ENCODE peak calls at places on chromosomes 1 and 21, in nine cellular contexts. O is IMR-90; K is left ventricle myocardium inferior; T is A549; B is endodermal cell; F is mucosa of descending colon; V is progenitor cell of endocrine pancreas; R is left lung; W is CD4-positive, alpha-beta T cell. L is an unnamed sample.

GRCh38 chr1:159941139-159941866 is 4.1 kb downstream of the IGSF9 start:
- DNase-seq in O (no peak), K (no peak), T (no peak), B (no peak), F (no peak), V (no peak), R (no peak), W (no peak), L (no peak)

GRCh38 chr21:27246741-27247140 is 279.9 kb upstream of the ADAMTS5 start:
- DNase-seq in O (peak), K (no peak), T (no peak), B (no peak), F (no peak), V (no peak), R (no peak), W (no peak), L (no peak)

GRCh38 chr1:53198241-53198651 is 1.6 kb downstream of the CPT2 start:
- DNase-seq in O (no peak), K (no peak), T (no peak), B (no peak), F (no peak), V (no peak), R (no peak), W (no peak), L (no peak)

GRCh38 chr1:208895820-208896219 is 651.6 kb upstream of the PLXNA2 start:
- DNase-seq in O (no peak), K (no peak), T (no peak), B (no peak), F (no peak), V (no peak), R (no peak), W (no peak), L (no peak)

GRCh38 chr1:3444736-3445135 is 9.7 kb upstream of the ARHGEF16 start:
- DNase-seq in O (no peak), K (no peak), T (no peak), B (no peak), F (no peak), V (no peak), R (peak), W (no peak), L (no peak)

GRCh38 chr1:203536981-203537455 is 43.1 kb downstream of the OPTC start:
- DNase-seq in O (peak), K (no peak), T (no peak), B (peak), F (no peak), V (no peak), R (no peak), W (no peak), L (peak)

GRCh38 chr1:153259387-153259786 is at the start of gene LORICRIN:
- DNase-seq in O (no peak), K (no peak), T (no peak), B (no peak), F (no peak), V (no peak), R (no peak), W (no peak), L (no peak)

GRCh38 chr21:35239811-35240219 is 190.7 kb upstream of the RUNX1 start:
- DNase-seq in O (no peak), K (peak), T (no peak), B (no peak), F (no peak), V (no peak), R (no peak), W (no peak), L (no peak)

GRCh38 chr1:113041569-113042335 is 31.2 kb upstream of the LRIG2 start:
- DNase-seq in O (no peak), K (no peak), T (no peak), B (peak), F (no peak), V (no peak), R (no peak), W (no peak), L (no peak)

GRCh38 chr1:115112496-115113375 is 23.4 kb upstream of the TSPAN2 start:
- DNase-seq in O (no peak), K (no peak), T (no peak), B (peak), F (peak), V (peak), R (peak), W (peak), L (no peak)

GRCh38 chr1:6461538-6462411 is 4.2 kb downstream of the TNFRSF25 start:
- DNase-seq in O (no peak), K (no peak), T (no peak), B (no peak), F (no peak), V (no peak), R (no peak), W (no peak), L (no peak)

GRCh38 chr1:59879556-59879955 is 47.0 kb downstream of the CYP2J2 start:
- DNase-seq in O (peak), K (peak), T (peak), B (peak), F (peak), V (peak), R (no peak), W (peak), L (peak)

DNA sequence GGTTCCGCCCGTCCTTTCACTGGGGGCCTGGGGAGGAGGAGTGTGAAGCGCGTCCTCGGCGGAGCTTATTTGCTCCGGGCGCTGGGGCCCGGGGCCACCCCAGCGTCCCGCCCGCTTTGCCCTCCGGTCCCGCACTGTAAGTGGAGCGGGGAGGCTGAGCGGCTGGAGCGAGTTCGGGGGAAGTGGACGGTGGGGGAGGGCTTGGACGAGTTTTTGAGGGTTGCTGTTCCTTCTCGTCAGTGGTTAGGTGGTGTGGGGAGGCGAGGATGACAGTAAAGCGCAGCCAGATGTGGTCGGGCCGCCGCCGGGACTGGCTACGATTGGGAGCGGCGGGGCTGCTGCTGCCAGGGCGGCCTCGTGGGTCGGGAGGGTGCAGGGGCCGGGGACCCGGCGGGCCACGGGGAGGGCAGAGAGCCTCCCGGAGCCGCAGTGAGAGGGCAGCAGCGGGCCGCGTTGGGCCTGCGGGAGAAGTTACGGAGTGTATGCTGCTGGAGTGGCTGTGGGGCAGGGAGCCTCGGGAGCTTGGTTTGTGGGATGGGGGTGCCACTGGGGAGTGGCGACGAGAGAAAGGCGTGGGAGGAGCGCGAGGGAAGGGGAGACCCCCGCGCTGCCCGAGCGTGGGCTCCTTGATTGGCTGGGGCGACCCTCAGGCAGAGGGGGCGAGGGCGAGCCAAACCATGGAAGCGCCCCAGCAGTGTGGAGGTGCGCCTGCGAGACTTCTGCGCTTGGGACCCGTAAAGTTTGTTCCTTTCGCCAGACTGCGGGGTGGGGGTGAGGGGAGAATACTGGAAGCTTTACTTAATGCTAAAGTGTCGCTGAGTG is 2.1 kb downstream of the ADGRL2 start:
- DNase-seq in O (peak), K (peak), T (no peak), B (peak), F (peak), V (peak), R (peak), W (no peak), L (no peak)
- TF ChIP-seq CTCF in O (peak), K (peak), T (no peak), B (peak), F (no peak), V (peak), R (peak), W (no peak), L (no peak)

DNA sequence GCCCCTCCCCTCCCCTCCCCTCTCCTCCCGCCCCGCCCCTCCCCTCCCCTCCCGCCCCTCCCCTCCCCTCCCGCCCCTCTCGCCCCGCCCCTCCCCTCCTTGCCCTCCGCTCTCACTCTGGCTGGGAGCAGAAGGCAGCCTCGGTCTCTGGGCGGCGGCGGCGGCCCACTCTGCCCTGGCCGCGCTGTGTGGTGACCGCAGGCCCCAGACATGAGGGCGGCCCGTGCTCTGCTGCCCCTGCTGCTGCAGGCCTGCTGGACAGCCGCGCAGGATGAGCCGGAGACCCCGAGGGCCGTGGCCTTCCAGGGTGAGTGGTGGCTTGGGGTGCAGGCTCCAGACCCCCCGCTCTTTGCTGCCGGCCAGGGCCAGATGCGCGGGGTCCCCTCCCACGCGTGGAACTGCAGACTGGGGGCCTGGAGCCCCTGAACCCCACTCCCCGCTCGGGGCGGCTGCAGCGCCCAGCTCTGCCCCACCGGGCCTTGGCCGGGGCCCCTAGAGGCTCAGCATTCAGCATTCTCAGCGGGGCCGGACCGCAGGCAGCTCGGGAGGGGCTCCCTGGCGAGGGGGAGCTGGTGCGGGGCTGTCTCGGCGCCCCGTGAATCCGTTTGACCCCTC is at the start of gene COL6A1:
- DNase-seq in O (peak), K (peak), T (no peak), B (peak), F (peak), V (peak), R (peak), W (peak), L (no peak)
- TF ChIP-seq CTCF in O (no peak), K (no peak), T (no peak), B (no peak), F (no peak), V (peak), R (no peak), W (no peak), L (no peak)

DNA sequence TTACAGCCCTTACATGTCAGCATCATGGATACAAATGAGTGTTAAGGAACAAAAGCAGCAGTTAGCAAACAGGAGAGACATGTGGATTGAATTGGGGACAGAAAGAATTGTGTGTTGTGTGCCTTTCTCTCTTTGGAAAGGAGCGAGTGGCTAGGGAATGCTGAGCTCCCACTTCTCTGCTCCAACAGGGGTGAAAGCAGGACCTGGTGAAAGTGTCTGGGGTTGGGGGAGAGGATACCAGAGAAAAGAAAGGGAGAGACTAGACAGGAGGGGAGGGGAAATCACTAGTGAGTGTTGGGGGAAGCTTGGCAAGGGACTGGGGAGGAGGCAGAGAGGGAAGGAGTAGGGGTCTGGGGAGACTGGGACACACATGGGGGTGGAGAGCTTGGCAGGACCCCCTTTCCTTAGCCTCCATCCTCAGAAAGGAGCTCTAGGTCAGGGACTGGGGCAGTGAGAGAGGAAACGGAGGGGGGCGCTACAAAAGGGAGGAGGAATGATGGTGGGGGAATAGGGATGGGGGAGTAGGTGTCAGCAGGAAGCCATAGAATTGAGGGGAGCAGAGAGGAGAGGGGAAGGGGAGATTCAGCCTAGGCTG is 2.2 kb downstream of the KIRREL1 start:
- DNase-seq in O (no peak), K (no peak), T (no peak), B (no peak), F (no peak), V (no peak), R (no peak), W (no peak), L (no peak)
- TF ChIP-seq CTCF in O (peak), K (no peak), T (no peak), B (no peak), F (no peak), V (no peak), R (no peak), W (no peak), L (no peak)

DNA sequence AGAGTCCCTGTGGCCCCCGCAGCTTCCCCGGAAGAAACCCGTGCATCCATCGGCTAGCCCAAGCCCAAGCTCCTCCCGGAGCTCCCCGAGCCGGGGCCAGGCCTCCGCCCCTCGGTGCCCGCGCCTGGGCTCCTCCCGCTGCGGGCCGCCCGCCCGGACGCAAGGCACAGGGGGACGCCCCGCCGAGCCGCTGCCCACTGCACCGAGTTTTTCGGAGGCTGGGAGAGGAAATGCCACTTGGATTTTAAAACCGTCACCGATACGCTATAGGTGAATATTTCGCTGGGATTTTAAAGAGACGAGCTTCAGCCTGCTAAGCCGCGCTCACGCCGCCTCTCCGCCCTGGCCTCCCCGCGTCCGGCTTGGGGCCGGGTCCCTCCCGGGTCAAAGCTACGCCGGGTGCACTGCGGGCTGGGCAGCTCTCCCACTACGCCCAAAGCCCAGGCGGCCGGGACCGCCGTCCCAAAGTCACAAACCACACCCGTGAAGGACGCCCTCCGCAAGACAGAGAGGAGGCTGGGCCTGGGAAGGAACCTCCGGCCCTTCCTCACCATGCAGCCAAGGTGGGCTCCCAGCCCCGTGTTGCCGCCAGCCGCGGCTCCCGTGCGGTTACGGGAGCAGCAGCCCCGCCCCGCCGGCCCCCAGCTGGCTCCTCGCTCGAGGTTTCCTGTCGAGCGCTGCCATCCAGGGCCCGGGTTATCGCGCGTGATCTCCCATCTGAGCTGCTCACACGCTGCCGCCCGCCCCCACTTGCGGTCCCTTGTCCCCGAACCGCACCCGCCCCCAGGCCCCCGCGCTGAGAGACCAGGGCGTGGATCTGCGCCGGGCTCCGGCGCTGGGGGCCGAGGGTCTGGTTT is 63.2 kb downstream of the CD247 start:
- DNase-seq in O (no peak), K (peak), T (peak), B (peak), F (peak), V (peak), R (peak), W (peak), L (peak)
- TF ChIP-seq CTCF in O (no peak), K (no peak), T (no peak), B (no peak), F (no peak), V (no peak), R (no peak), W (no peak), L (no peak)

L was measured in omental fat pad.